ENCODE peak calls at places on chromosomes 11 and 22, in nine cellular contexts. One of them, this sample, is unnamed.

GRCh38 chr11:110566577-110566976 is 136.8 kb downstream of the FDX1 start:
- DNase-seq in dorsolateral prefrontal cortex: no peak
- DNase-seq in CD8-positive, alpha-beta memory T cell: no peak
- DNase-seq in effector memory CD4-positive, alpha-beta T cell: no peak
- DNase-seq in GM23338: no peak
- DNase-seq in cardiac muscle cell: no peak
- DNase-seq in RWPE1: no peak
- DNase-seq in stimulated activated CD4-positive, alpha-beta T cell treated with anti-CD3 and anti-CD28 coated beads, TNF-alpha, amount 100 ng/mL, for 48 hours: no peak
- DNase-seq in A172: no peak
- DNase-seq in this sample: no peak

GRCh38 chr11:16604784-16605439 is 133.5 kb upstream of the C11orf58 start:
- DNase-seq in dorsolateral prefrontal cortex: no peak
- DNase-seq in CD8-positive, alpha-beta memory T cell: no peak
- DNase-seq in effector memory CD4-positive, alpha-beta T cell: no peak
- DNase-seq in GM23338: peak; percentile 53
- DNase-seq in cardiac muscle cell: peak; percentile 59
- DNase-seq in RWPE1: no peak
- DNase-seq in stimulated activated CD4-positive, alpha-beta T cell treated with anti-CD3 and anti-CD28 coated beads, TNF-alpha, amount 100 ng/mL, for 48 hours: no peak
- DNase-seq in A172: no peak
- DNase-seq in this sample: peak; percentile 10

GRCh38 chr22:28332410-28332809 is 347.2 kb downstream of the TTC28 start:
- DNase-seq in dorsolateral prefrontal cortex: no peak
- DNase-seq in CD8-positive, alpha-beta memory T cell: no peak
- DNase-seq in effector memory CD4-positive, alpha-beta T cell: no peak
- DNase-seq in GM23338: no peak
- DNase-seq in cardiac muscle cell: peak; percentile 6
- DNase-seq in RWPE1: no peak
- DNase-seq in stimulated activated CD4-positive, alpha-beta T cell treated with anti-CD3 and anti-CD28 coated beads, TNF-alpha, amount 100 ng/mL, for 48 hours: no peak
- DNase-seq in A172: no peak
- DNase-seq in this sample: no peak

GRCh38 chr22:20204821-20205220 is 54.0 kb upstream of the CCDC188 start:
- DNase-seq in dorsolateral prefrontal cortex: no peak
- DNase-seq in CD8-positive, alpha-beta memory T cell: no peak
- DNase-seq in effector memory CD4-positive, alpha-beta T cell: no peak
- DNase-seq in GM23338: no peak
- DNase-seq in cardiac muscle cell: no peak
- DNase-seq in RWPE1: no peak
- DNase-seq in stimulated activated CD4-positive, alpha-beta T cell treated with anti-CD3 and anti-CD28 coated beads, TNF-alpha, amount 100 ng/mL, for 48 hours: no peak
- DNase-seq in A172: no peak
- DNase-seq in this sample: no peak

GRCh38 chr11:14125529-14125928 is 163.0 kb downstream of the SPON1 start:
- DNase-seq in dorsolateral prefrontal cortex: no peak
- DNase-seq in CD8-positive, alpha-beta memory T cell: no peak
- DNase-seq in effector memory CD4-positive, alpha-beta T cell: no peak
- DNase-seq in GM23338: no peak
- DNase-seq in cardiac muscle cell: no peak
- DNase-seq in RWPE1: peak; percentile 42
- DNase-seq in stimulated activated CD4-positive, alpha-beta T cell treated with anti-CD3 and anti-CD28 coated beads, TNF-alpha, amount 100 ng/mL, for 48 hours: no peak
- DNase-seq in A172: no peak
- DNase-seq in this sample: no peak

GRCh38 chr11:72223615-72224586 is 666 bp upstream of the INPPL1 start:
- DNase-seq in dorsolateral prefrontal cortex: no peak
- DNase-seq in CD8-positive, alpha-beta memory T cell: peak; percentile 52
- DNase-seq in effector memory CD4-positive, alpha-beta T cell: peak; percentile 34
- DNase-seq in GM23338: peak; percentile 73
- DNase-seq in cardiac muscle cell: peak; percentile 77
- DNase-seq in RWPE1: no peak
- DNase-seq in stimulated activated CD4-positive, alpha-beta T cell treated with anti-CD3 and anti-CD28 coated beads, TNF-alpha, amount 100 ng/mL, for 48 hours: no peak
- DNase-seq in A172: peak; percentile 25
- DNase-seq in this sample: no peak

GRCh38 chr11:60594998-60595637 is 79.9 kb downstream of the MS4A13 start:
- DNase-seq in dorsolateral prefrontal cortex: no peak
- DNase-seq in CD8-positive, alpha-beta memory T cell: no peak
- DNase-seq in effector memory CD4-positive, alpha-beta T cell: no peak
- DNase-seq in GM23338: no peak
- DNase-seq in cardiac muscle cell: no peak
- DNase-seq in RWPE1: no peak
- DNase-seq in stimulated activated CD4-positive, alpha-beta T cell treated with anti-CD3 and anti-CD28 coated beads, TNF-alpha, amount 100 ng/mL, for 48 hours: no peak
- DNase-seq in A172: no peak
- DNase-seq in this sample: no peak

GRCh38 chr11:44784438-44784760 is 57.6 kb downstream of the TSPAN18 start:
- DNase-seq in dorsolateral prefrontal cortex: no peak
- DNase-seq in CD8-positive, alpha-beta memory T cell: no peak
- DNase-seq in effector memory CD4-positive, alpha-beta T cell: no peak
- DNase-seq in GM23338: no peak
- DNase-seq in cardiac muscle cell: no peak
- DNase-seq in RWPE1: no peak
- DNase-seq in stimulated activated CD4-positive, alpha-beta T cell treated with anti-CD3 and anti-CD28 coated beads, TNF-alpha, amount 100 ng/mL, for 48 hours: no peak
- DNase-seq in A172: no peak
- DNase-seq in this sample: no peak

GRCh38 chr22:21947040-21948014 is 5.3 kb downstream of the PPM1F start:
- DNase-seq in dorsolateral prefrontal cortex: no peak
- DNase-seq in CD8-positive, alpha-beta memory T cell: no peak
- DNase-seq in effector memory CD4-positive, alpha-beta T cell: no peak
- DNase-seq in GM23338: peak; percentile 78
- DNase-seq in cardiac muscle cell: peak; percentile 68
- DNase-seq in RWPE1: no peak
- DNase-seq in stimulated activated CD4-positive, alpha-beta T cell treated with anti-CD3 and anti-CD28 coated beads, TNF-alpha, amount 100 ng/mL, for 48 hours: no peak
- DNase-seq in A172: peak; percentile 40
- DNase-seq in this sample: peak; percentile 55

GRCh38 chr11:2989551-2989950 is 2.6 kb downstream of the NAP1L4 start:
- DNase-seq in dorsolateral prefrontal cortex: no peak
- DNase-seq in CD8-positive, alpha-beta memory T cell: no peak
- DNase-seq in effector memory CD4-positive, alpha-beta T cell: no peak
- DNase-seq in GM23338: no peak
- DNase-seq in cardiac muscle cell: no peak
- DNase-seq in RWPE1: no peak
- DNase-seq in stimulated activated CD4-positive, alpha-beta T cell treated with anti-CD3 and anti-CD28 coated beads, TNF-alpha, amount 100 ng/mL, for 48 hours: no peak
- DNase-seq in A172: no peak
- DNase-seq in this sample: no peak

GRCh38 chr11:61737131-61737530 is 15.3 kb upstream of the MYRF start:
- DNase-seq in dorsolateral prefrontal cortex: no peak
- DNase-seq in CD8-positive, alpha-beta memory T cell: no peak
- DNase-seq in effector memory CD4-positive, alpha-beta T cell: no peak
- DNase-seq in GM23338: peak; percentile 57
- DNase-seq in cardiac muscle cell: no peak
- DNase-seq in RWPE1: no peak
- DNase-seq in stimulated activated CD4-positive, alpha-beta T cell treated with anti-CD3 and anti-CD28 coated beads, TNF-alpha, amount 100 ng/mL, for 48 hours: no peak
- DNase-seq in A172: no peak
- DNase-seq in this sample: no peak

GRCh38 chr11:33980896-33981295 is 70.6 kb upstream of the CAPRIN1 start:
- DNase-seq in dorsolateral prefrontal cortex: no peak
- DNase-seq in CD8-positive, alpha-beta memory T cell: no peak
- DNase-seq in effector memory CD4-positive, alpha-beta T cell: no peak
- DNase-seq in GM23338: no peak
- DNase-seq in cardiac muscle cell: peak; percentile 45
- DNase-seq in RWPE1: no peak
- DNase-seq in stimulated activated CD4-positive, alpha-beta T cell treated with anti-CD3 and anti-CD28 coated beads, TNF-alpha, amount 100 ng/mL, for 48 hours: no peak
- DNase-seq in A172: no peak
- DNase-seq in this sample: no peak

GRCh38 chr11:115111066-115111465 is 393.1 kb downstream of the CADM1 start:
- DNase-seq in dorsolateral prefrontal cortex: no peak
- DNase-seq in CD8-positive, alpha-beta memory T cell: no peak
- DNase-seq in effector memory CD4-positive, alpha-beta T cell: no peak
- DNase-seq in GM23338: no peak
- DNase-seq in cardiac muscle cell: no peak
- DNase-seq in RWPE1: no peak
- DNase-seq in stimulated activated CD4-positive, alpha-beta T cell treated with anti-CD3 and anti-CD28 coated beads, TNF-alpha, amount 100 ng/mL, for 48 hours: no peak
- DNase-seq in A172: no peak
- DNase-seq in this sample: no peak

GRCh38 chr11:122115520-122116343 is at the start of gene BLID:
- DNase-seq in dorsolateral prefrontal cortex: peak; percentile 53
- DNase-seq in CD8-positive, alpha-beta memory T cell: no peak
- DNase-seq in effector memory CD4-positive, alpha-beta T cell: no peak
- DNase-seq in GM23338: peak; percentile 88
- DNase-seq in cardiac muscle cell: peak; percentile 71
- DNase-seq in RWPE1: no peak
- DNase-seq in stimulated activated CD4-positive, alpha-beta T cell treated with anti-CD3 and anti-CD28 coated beads, TNF-alpha, amount 100 ng/mL, for 48 hours: no peak
- DNase-seq in A172: no peak
- DNase-seq in this sample: peak; percentile 60

GRCh38 chr22:49303061-49303735 is 524.5 kb downstream of the BRD1 start:
- DNase-seq in dorsolateral prefrontal cortex: no peak
- DNase-seq in CD8-positive, alpha-beta memory T cell: no peak
- DNase-seq in effector memory CD4-positive, alpha-beta T cell: no peak
- DNase-seq in GM23338: no peak
- DNase-seq in cardiac muscle cell: no peak
- DNase-seq in RWPE1: no peak
- DNase-seq in stimulated activated CD4-positive, alpha-beta T cell treated with anti-CD3 and anti-CD28 coated beads, TNF-alpha, amount 100 ng/mL, for 48 hours: no peak
- DNase-seq in A172: no peak
- DNase-seq in this sample: no peak

GRCh38 chr22:20239951-20240773 is 28.0 kb downstream of the RTN4R start:
- DNase-seq in dorsolateral prefrontal cortex: peak; percentile 74
- DNase-seq in CD8-positive, alpha-beta memory T cell: no peak
- DNase-seq in effector memory CD4-positive, alpha-beta T cell: no peak
- DNase-seq in GM23338: peak; percentile 44
- DNase-seq in cardiac muscle cell: peak; percentile 26
- DNase-seq in RWPE1: no peak
- DNase-seq in stimulated activated CD4-positive, alpha-beta T cell treated with anti-CD3 and anti-CD28 coated beads, TNF-alpha, amount 100 ng/mL, for 48 hours: no peak
- DNase-seq in A172: no peak
- DNase-seq in this sample: no peak

GRCh38 chr11:46914910-46915309 is 3.4 kb downstream of the LRP4 start:
- DNase-seq in dorsolateral prefrontal cortex: no peak
- DNase-seq in CD8-positive, alpha-beta memory T cell: no peak
- DNase-seq in effector memory CD4-positive, alpha-beta T cell: no peak
- DNase-seq in GM23338: no peak
- DNase-seq in cardiac muscle cell: no peak
- DNase-seq in RWPE1: no peak
- DNase-seq in stimulated activated CD4-positive, alpha-beta T cell treated with anti-CD3 and anti-CD28 coated beads, TNF-alpha, amount 100 ng/mL, for 48 hours: no peak
- DNase-seq in A172: no peak
- DNase-seq in this sample: no peak

This sample was measured in brain microvascular endothelial cell.